ENCODE peak calls at places on chromosomes 5 and 9, in five cellular contexts. O is sciatic nerve; F is activated naive CD8-positive, alpha-beta T cell treated with anti-CD3 and anti-CD28 coated beads, Interleukin-2, amount 50 U/mL, for 16 hours; Y is KBM-7; D is dermis blood vessel endothelial cell. G is an unnamed sample.

GRCh38 chr5:66582499-66582898 is 13.7 kb upstream of the MAST4 start:
- DNase-seq in F (no peak), Y (no peak), O (no peak), D (no peak), G (no peak)

GRCh38 chr9:133334161-133334560 is 1.8 kb downstream of the SURF6 start:
- DNase-seq in F (no peak), O (peak; percentile 48), D (no peak), Y (no peak), G (no peak)

GRCh38 chr5:139734517-139734916 is 61.1 kb upstream of the PSD2 start:
- DNase-seq in Y (no peak), D (no peak), F (no peak), O (no peak), G (no peak)

GRCh38 chr5:179621551-179621971 is 1.9 kb downstream of the HNRNPH1 start:
- DNase-seq in O (peak; percentile 50), D (no peak), Y (no peak), F (no peak), G (no peak)

GRCh38 chr5:175743676-175744210 is 85.9 kb downstream of the HRH2 start:
- DNase-seq in F (no peak), D (peak; percentile 18), Y (no peak), O (no peak), G (no peak)

GRCh38 chr9:18601956-18602355 is 128.0 kb downstream of the ADAMTSL1 start:
- DNase-seq in F (no peak), D (no peak), O (no peak), Y (no peak), G (no peak)

GRCh38 chr5:28014779-28015178 is 976.4 kb upstream of the CDH9 start:
- DNase-seq in D (no peak), O (no peak), F (no peak), Y (peak; percentile 44), G (no peak)

GRCh38 chr9:129483467-129484324 is 137.2 kb downstream of the C9orf50 start:
- DNase-seq in D (peak; percentile 69), O (peak; percentile 93), Y (no peak), F (no peak), G (peak; percentile 70)

GRCh38 chr5:62037972-62038371 is 268.0 kb upstream of the KIF2A start:
- DNase-seq in D (no peak), F (no peak), Y (no peak), O (no peak), G (no peak)

GRCh38 chr5:142946547-142947426 is 176.6 kb downstream of the ARHGAP26 start:
- DNase-seq in Y (no peak), O (peak; percentile 75), D (no peak), F (no peak), G (no peak)

GRCh38 chr9:126461608-126462007 is 135.0 kb downstream of the MVB12B start:
- DNase-seq in O (no peak), F (no peak), D (no peak), Y (no peak), G (no peak)

GRCh38 chr9:99038396-99038795 is 66.5 kb upstream of the TGFBR1 start:
- DNase-seq in D (no peak), F (no peak), O (no peak), Y (no peak), G (no peak)

GRCh38 chr5:141529873-141530272 is 41.0 kb downstream of the PCDHGC5 start:
- DNase-seq in Y (no peak), O (no peak), F (no peak), D (no peak), G (no peak)

GRCh38 chr9:3434594-3434993 is 91.2 kb downstream of the RFX3 start:
- DNase-seq in D (no peak), Y (no peak), O (no peak), F (no peak), G (no peak)

GRCh38 chr9:83299556-83299955 is 236.6 kb upstream of the RASEF start:
- DNase-seq in Y (no peak), O (no peak), F (no peak), D (peak; percentile 29), G (no peak)

GRCh38 chr5:964821-965220 is 43.8 kb upstream of the NKD2 start:
- DNase-seq in Y (no peak), O (peak; percentile 51), D (no peak), F (no peak), G (no peak)

GRCh38 chr9:131678499-131679111 is 61.3 kb downstream of the RAPGEF1 start:
- DNase-seq in O (peak; percentile 71), D (peak; percentile 85), F (peak; percentile 41), Y (peak; percentile 66), G (peak; percentile 91)

GRCh38 chr5:54589786-54590185 is 72.2 kb downstream of the SNX18 start:
- DNase-seq in O (no peak), F (no peak), Y (no peak), D (no peak), G (no peak)

GRCh38 chr9:85909390-85909789 is 31.6 kb upstream of the NAA35 start:
- DNase-seq in F (no peak), O (no peak), Y (peak; percentile 7), D (no peak), G (no peak)

GRCh38 chr5:57386958-57387357 is 95.7 kb downstream of the ACTBL2 start:
- DNase-seq in O (no peak), Y (no peak), D (peak; percentile 43), F (no peak), G (peak; percentile 26)

GRCh38 chr5:5534333-5534732 is 111.9 kb downstream of the ICE1 start:
- DNase-seq in F (no peak), Y (no peak), O (no peak), D (no peak), G (no peak)

GRCh38 chr5:6603643-6604042 is 29.2 kb downstream of the NSUN2 start:
- DNase-seq in O (no peak), D (no peak), Y (no peak), F (no peak), G (no peak)

GRCh38 chr5:154945695-154946301 is 4.9 kb downstream of the MRPL22 start:
- DNase-seq in Y (no peak), D (peak; percentile 63), O (no peak), F (no peak), G (no peak)

GRCh38 chr9:114803886-114804285 is 2.0 kb downstream of the TNFSF15 start:
- DNase-seq in D (peak; percentile 8), O (no peak), Y (no peak), F (no peak), G (no peak)

GRCh38 chr9:123262338-123262737 is 6.0 kb downstream of the STRBP start:
- DNase-seq in O (no peak), F (no peak), D (no peak), Y (no peak), G (no peak)

GRCh38 chr9:110126986-110127864 is 80.7 kb downstream of the C9orf152 start:
- DNase-seq in D (peak; percentile 91), O (peak; percentile 83), F (no peak), Y (peak; percentile 30), G (no peak)

GRCh38 chr9:21513431-21513830 is 31.3 kb upstream of the IFNE start:
- DNase-seq in F (no peak), O (no peak), D (no peak), Y (no peak), G (no peak)

GRCh38 chr9:69380811-69381210 is 55.8 kb downstream of the ENTREP1 start:
- DNase-seq in Y (no peak), O (no peak), D (no peak), F (no peak), G (no peak)

GRCh38 chr5:149227168-149227826 is 44.4 kb upstream of the AFAP1L1 start:
- DNase-seq in D (peak; percentile 76), Y (no peak), O (no peak), F (no peak), G (no peak)

GRCh38 chr9:79446540-79447307 is 125.0 kb upstream of the TLE4 start:
- DNase-seq in O (no peak), D (no peak), Y (no peak), F (no peak), G (no peak)

G was measured in astrocyte of the cerebellum.